ENCODE peak calls at places on chromosomes 7 and 10, in eight cellular contexts. One of them, this sample, is unnamed.

GRCh38 chr10:32790483-32790882 is 167.5 kb downstream of the ITGB1 start:
- DNase-seq in A549: no peak
- DNase-seq in H54: no peak
- DNase-seq in sigmoid colon: no peak
- DNase-seq in tibial nerve: no peak
- DNase-seq in right lobe of liver: no peak
- DNase-seq in IMR-90: peak; percentile 60
- DNase-seq in NB4: no peak
- DNase-seq in this sample: no peak

GRCh38 chr10:77974396-77975074 is 48.0 kb upstream of the DLG5 start:
- DNase-seq in A549: peak; percentile 32
- DNase-seq in H54: no peak
- DNase-seq in sigmoid colon: peak; percentile 76
- DNase-seq in tibial nerve: no peak
- DNase-seq in right lobe of liver: no peak
- DNase-seq in IMR-90: peak; percentile 67
- DNase-seq in NB4: peak; percentile 69
- DNase-seq in this sample: peak; percentile 63

GRCh38 chr7:96558530-96558929 is 151.1 kb downstream of the SEM1 start:
- DNase-seq in A549: no peak
- DNase-seq in H54: no peak
- DNase-seq in sigmoid colon: no peak
- DNase-seq in tibial nerve: no peak
- DNase-seq in right lobe of liver: no peak
- DNase-seq in IMR-90: peak; percentile 46
- DNase-seq in NB4: no peak
- DNase-seq in this sample: no peak

GRCh38 chr10:14397069-14397468 is 66.3 kb upstream of the FRMD4A start:
- DNase-seq in A549: no peak
- DNase-seq in H54: peak; percentile 49
- DNase-seq in sigmoid colon: no peak
- DNase-seq in tibial nerve: peak; percentile 30
- DNase-seq in right lobe of liver: no peak
- DNase-seq in IMR-90: peak; percentile 100
- DNase-seq in NB4: no peak
- DNase-seq in this sample: no peak

GRCh38 chr10:34721201-34721840 is 93.8 kb downstream of the PARD3 start:
- DNase-seq in A549: no peak
- DNase-seq in H54: peak; percentile 47
- DNase-seq in sigmoid colon: no peak
- DNase-seq in tibial nerve: no peak
- DNase-seq in right lobe of liver: no peak
- DNase-seq in IMR-90: peak; percentile 68
- DNase-seq in NB4: no peak
- DNase-seq in this sample: no peak

GRCh38 chr10:112227331-112227961 is 43.9 kb upstream of the GPAM start:
- DNase-seq in A549: no peak
- DNase-seq in H54: no peak
- DNase-seq in sigmoid colon: no peak
- DNase-seq in tibial nerve: no peak
- DNase-seq in right lobe of liver: peak; percentile 91
- DNase-seq in IMR-90: no peak
- DNase-seq in NB4: peak; percentile 78
- DNase-seq in this sample: no peak

GRCh38 chr10:103083266-103083976 is 109.7 kb downstream of the NT5C2 start:
- DNase-seq in A549: no peak
- DNase-seq in H54: no peak
- DNase-seq in sigmoid colon: no peak
- DNase-seq in tibial nerve: no peak
- DNase-seq in right lobe of liver: no peak
- DNase-seq in IMR-90: no peak
- DNase-seq in NB4: no peak
- DNase-seq in this sample: no peak

GRCh38 chr10:36462194-36462593 is 663.2 kb upstream of the ANKRD30A start:
- DNase-seq in A549: no peak
- DNase-seq in H54: no peak
- DNase-seq in sigmoid colon: no peak
- DNase-seq in tibial nerve: no peak
- DNase-seq in right lobe of liver: no peak
- DNase-seq in IMR-90: peak; percentile 22
- DNase-seq in NB4: no peak
- DNase-seq in this sample: no peak

GRCh38 chr10:126036515-126036914 is 140.2 kb downstream of the FANK1 start:
- DNase-seq in A549: no peak
- DNase-seq in H54: no peak
- DNase-seq in sigmoid colon: no peak
- DNase-seq in tibial nerve: no peak
- DNase-seq in right lobe of liver: no peak
- DNase-seq in IMR-90: no peak
- DNase-seq in NB4: no peak
- DNase-seq in this sample: no peak

GRCh38 chr10:30555465-30555864 is 74.1 kb downstream of the LYZL2 start:
- DNase-seq in A549: no peak
- DNase-seq in H54: no peak
- DNase-seq in sigmoid colon: no peak
- DNase-seq in tibial nerve: no peak
- DNase-seq in right lobe of liver: no peak
- DNase-seq in IMR-90: no peak
- DNase-seq in NB4: no peak
- DNase-seq in this sample: no peak

GRCh38 chr10:128498746-128499145 is 372.5 kb upstream of the MKI67 start:
- DNase-seq in A549: no peak
- DNase-seq in H54: no peak
- DNase-seq in sigmoid colon: no peak
- DNase-seq in tibial nerve: no peak
- DNase-seq in right lobe of liver: no peak
- DNase-seq in IMR-90: no peak
- DNase-seq in NB4: no peak
- DNase-seq in this sample: no peak

GRCh38 chr10:128499956-128500355 is 373.7 kb upstream of the MKI67 start:
- DNase-seq in A549: no peak
- DNase-seq in H54: no peak
- DNase-seq in sigmoid colon: no peak
- DNase-seq in tibial nerve: no peak
- DNase-seq in right lobe of liver: no peak
- DNase-seq in IMR-90: no peak
- DNase-seq in NB4: peak; percentile 78
- DNase-seq in this sample: no peak

GRCh38 chr10:128498378-128498730 is 372.1 kb upstream of the MKI67 start:
- DNase-seq in A549: no peak
- DNase-seq in H54: no peak
- DNase-seq in sigmoid colon: no peak
- DNase-seq in tibial nerve: no peak
- DNase-seq in right lobe of liver: no peak
- DNase-seq in IMR-90: no peak
- DNase-seq in NB4: no peak
- DNase-seq in this sample: no peak

GRCh38 chr10:128499486-128499885 is 373.3 kb upstream of the MKI67 start:
- DNase-seq in A549: no peak
- DNase-seq in H54: no peak
- DNase-seq in sigmoid colon: no peak
- DNase-seq in tibial nerve: no peak
- DNase-seq in right lobe of liver: no peak
- DNase-seq in IMR-90: no peak
- DNase-seq in NB4: no peak
- DNase-seq in this sample: no peak

DNA sequence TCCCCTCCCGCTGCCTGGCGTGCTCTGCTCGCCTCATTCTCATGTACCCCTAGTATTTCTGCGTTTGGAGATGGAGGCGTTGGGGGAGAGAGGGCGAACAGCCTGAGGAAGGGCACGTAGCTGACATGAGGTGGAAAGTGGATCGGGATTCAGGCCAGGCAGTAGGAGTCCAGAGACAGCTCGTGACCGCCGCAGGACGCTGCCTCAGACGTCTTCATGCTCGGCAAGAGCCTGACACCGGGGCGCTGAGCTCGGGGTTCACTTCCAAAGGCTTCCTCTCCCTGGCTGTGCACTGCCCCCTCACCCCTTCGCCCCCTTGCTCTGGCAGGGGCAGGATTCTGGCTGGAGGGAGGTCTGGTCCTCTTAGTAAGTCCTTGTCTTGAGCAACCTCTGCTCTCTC is 374.4 kb upstream of the MKI67 start:
- DNase-seq in A549: no peak
- DNase-seq in H54: no peak
- DNase-seq in sigmoid colon: no peak
- DNase-seq in tibial nerve: no peak
- DNase-seq in right lobe of liver: no peak
- DNase-seq in IMR-90: no peak
- DNase-seq in NB4: peak; percentile 21
- DNase-seq in this sample: no peak
- TF ChIP-seq POLR2A in A549: no peak
- TF ChIP-seq POLR2A in H54: no peak
- TF ChIP-seq POLR2A in sigmoid colon: no peak
- TF ChIP-seq POLR2A in tibial nerve: no peak
- TF ChIP-seq POLR2A in right lobe of liver: no peak
- TF ChIP-seq POLR2A in IMR-90: no peak
- TF ChIP-seq POLR2A in NB4: no peak
- TF ChIP-seq POLR2A in this sample: no peak

DNA sequence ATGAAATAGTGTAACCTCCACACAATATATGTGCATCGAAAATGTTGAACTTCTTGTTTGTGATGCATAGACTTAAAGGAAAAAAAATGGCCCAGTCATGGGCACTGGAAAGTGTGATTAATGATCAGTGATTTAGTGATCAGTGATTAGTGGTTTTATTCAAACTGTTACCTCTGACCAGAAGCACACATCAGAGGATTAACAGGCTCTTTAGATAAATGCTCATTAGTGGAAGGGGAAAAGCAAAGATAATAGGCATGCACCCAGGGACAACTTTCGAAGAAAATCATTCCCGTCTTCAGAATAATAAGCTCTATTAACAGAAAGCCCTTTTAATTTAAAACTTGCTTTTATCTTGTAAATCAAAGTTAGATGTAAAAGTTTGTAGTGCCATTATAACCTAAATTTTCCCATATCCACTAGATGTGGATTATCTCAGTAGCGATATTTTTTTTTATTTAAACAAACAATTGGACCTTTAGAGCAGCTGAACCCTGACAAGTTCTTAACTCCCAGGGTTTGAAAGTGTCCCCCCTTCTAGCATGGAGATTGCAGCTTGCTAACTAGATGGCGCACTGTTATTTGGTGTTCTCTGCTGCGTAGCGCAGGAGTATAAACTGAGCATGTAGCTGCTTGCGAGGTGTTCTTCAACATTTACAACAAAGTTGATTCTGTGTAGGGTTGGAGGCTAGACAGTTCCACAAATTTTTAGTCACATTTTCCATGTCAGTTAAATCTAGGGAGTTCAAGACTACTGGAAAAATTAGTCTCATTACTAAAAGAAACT is at the start of gene CREB5:
- DNase-seq in A549: no peak
- DNase-seq in H54: no peak
- DNase-seq in sigmoid colon: no peak
- DNase-seq in tibial nerve: no peak
- DNase-seq in right lobe of liver: no peak
- DNase-seq in IMR-90: peak; percentile 42
- DNase-seq in NB4: no peak
- DNase-seq in this sample: peak; percentile 9
- TF ChIP-seq POLR2A in A549: no peak
- TF ChIP-seq POLR2A in H54: no peak
- TF ChIP-seq POLR2A in sigmoid colon: no peak
- TF ChIP-seq POLR2A in tibial nerve: no peak
- TF ChIP-seq POLR2A in right lobe of liver: no peak
- TF ChIP-seq POLR2A in IMR-90: peak; percentile 56
- TF ChIP-seq POLR2A in NB4: no peak
- TF ChIP-seq POLR2A in this sample: no peak

GRCh38 chr10:71246591-71247143 is 34.3 kb downstream of the UNC5B start:
- DNase-seq in A549: peak; percentile 31
- DNase-seq in H54: no peak
- DNase-seq in sigmoid colon: peak; percentile 60
- DNase-seq in tibial nerve: no peak
- DNase-seq in right lobe of liver: no peak
- DNase-seq in IMR-90: no peak
- DNase-seq in NB4: peak; percentile 49
- DNase-seq in this sample: no peak
- TF ChIP-seq POLR2A in A549: no peak
- TF ChIP-seq POLR2A in H54: no peak
- TF ChIP-seq POLR2A in sigmoid colon: no peak
- TF ChIP-seq POLR2A in tibial nerve: no peak
- TF ChIP-seq POLR2A in right lobe of liver: no peak
- TF ChIP-seq POLR2A in IMR-90: no peak
- TF ChIP-seq POLR2A in NB4: no peak
- TF ChIP-seq POLR2A in this sample: no peak

GRCh38 chr7:74288034-74288881 is 949 bp upstream of the CLIP2 start:
- DNase-seq in A549: no peak
- DNase-seq in H54: no peak
- DNase-seq in sigmoid colon: no peak
- DNase-seq in tibial nerve: no peak
- DNase-seq in right lobe of liver: no peak
- DNase-seq in IMR-90: no peak
- DNase-seq in NB4: peak; percentile 88
- DNase-seq in this sample: peak; percentile 83
- TF ChIP-seq POLR2A in A549: no peak
- TF ChIP-seq POLR2A in H54: no peak
- TF ChIP-seq POLR2A in sigmoid colon: no peak
- TF ChIP-seq POLR2A in tibial nerve: no peak
- TF ChIP-seq POLR2A in right lobe of liver: no peak
- TF ChIP-seq POLR2A in IMR-90: no peak
- TF ChIP-seq POLR2A in NB4: no peak
- TF ChIP-seq POLR2A in this sample: peak; percentile 42

GRCh38 chr7:26186364-26187311 is 13.9 kb downstream of the HNRNPA2B1 start:
- DNase-seq in A549: no peak
- DNase-seq in H54: no peak
- DNase-seq in sigmoid colon: no peak
- DNase-seq in tibial nerve: no peak
- DNase-seq in right lobe of liver: no peak
- DNase-seq in IMR-90: no peak
- DNase-seq in NB4: no peak
- DNase-seq in this sample: no peak
- TF ChIP-seq POLR2A in A549: no peak
- TF ChIP-seq POLR2A in H54: no peak
- TF ChIP-seq POLR2A in sigmoid colon: no peak
- TF ChIP-seq POLR2A in tibial nerve: no peak
- TF ChIP-seq POLR2A in right lobe of liver: peak; percentile 10
- TF ChIP-seq POLR2A in IMR-90: no peak
- TF ChIP-seq POLR2A in NB4: peak; percentile 16
- TF ChIP-seq POLR2A in this sample: peak; percentile 11

GRCh38 chr10:12351447-12351846 is 2.1 kb downstream of the CAMK1D start:
- DNase-seq in A549: no peak
- DNase-seq in H54: no peak
- DNase-seq in sigmoid colon: peak; percentile 67
- DNase-seq in tibial nerve: no peak
- DNase-seq in right lobe of liver: no peak
- DNase-seq in IMR-90: no peak
- DNase-seq in NB4: no peak
- DNase-seq in this sample: no peak
- TF ChIP-seq POLR2A in A549: no peak
- TF ChIP-seq POLR2A in H54: no peak
- TF ChIP-seq POLR2A in sigmoid colon: no peak
- TF ChIP-seq POLR2A in tibial nerve: no peak
- TF ChIP-seq POLR2A in right lobe of liver: no peak
- TF ChIP-seq POLR2A in IMR-90: no peak
- TF ChIP-seq POLR2A in NB4: no peak
- TF ChIP-seq POLR2A in this sample: no peak

DNA sequence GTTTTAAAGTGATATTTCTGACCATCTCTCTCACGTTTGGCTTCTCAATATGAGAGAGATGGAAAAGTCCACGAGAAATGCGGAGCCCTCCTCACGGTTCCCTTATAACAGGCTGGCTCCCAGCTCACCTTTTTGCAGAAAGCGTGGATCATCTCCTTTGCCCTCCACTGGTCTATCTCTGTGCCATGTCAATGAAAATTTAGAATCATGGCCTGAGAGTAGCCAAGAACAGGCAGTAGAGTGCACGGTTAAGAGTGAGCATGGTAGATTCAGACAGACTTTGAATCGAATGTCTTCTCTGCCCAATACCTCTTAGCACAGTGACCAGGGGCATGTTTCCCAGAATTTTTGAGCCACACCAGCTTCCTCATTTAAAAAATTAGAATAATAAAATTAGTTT is 1.1 kb downstream of the GIMAP7 start:
- DNase-seq in A549: no peak
- DNase-seq in H54: no peak
- DNase-seq in sigmoid colon: no peak
- DNase-seq in tibial nerve: no peak
- DNase-seq in right lobe of liver: no peak
- DNase-seq in IMR-90: no peak
- DNase-seq in NB4: no peak
- DNase-seq in this sample: no peak
- TF ChIP-seq POLR2A in A549: no peak
- TF ChIP-seq POLR2A in H54: no peak
- TF ChIP-seq POLR2A in sigmoid colon: no peak
- TF ChIP-seq POLR2A in tibial nerve: no peak
- TF ChIP-seq POLR2A in right lobe of liver: no peak
- TF ChIP-seq POLR2A in IMR-90: no peak
- TF ChIP-seq POLR2A in NB4: no peak
- TF ChIP-seq POLR2A in this sample: no peak